ENCODE peak calls at places on chromosomes 3 and 15, in four cellular contexts. H, Z, U and F are unnamed samples.

GRCh38 chr3:175392653-175393052 is 533.5 kb downstream of the NAALADL2 start:
- DNase-seq in H (peak), Z (no peak), U (no peak), F (no peak)

GRCh38 chr3:30059240-30059639 is 547.2 kb upstream of the TGFBR2 start:
- DNase-seq in Z (no peak), H (no peak), U (no peak), F (no peak)

GRCh38 chr15:56492786-56493555 is 28.0 kb upstream of the MNS1 start:
- DNase-seq in Z (no peak), U (peak), H (no peak), F (no peak)

GRCh38 chr3:155871746-155872158 is 1.3 kb downstream of the GMPS start:
- DNase-seq in Z (no peak), U (no peak), H (no peak), F (no peak)

GRCh38 chr3:54193093-54193492 is 70.7 kb downstream of the CACNA2D3 start:
- DNase-seq in H (no peak), Z (no peak), U (no peak), F (no peak)

GRCh38 chr3:64530434-64531049 is 157.3 kb downstream of the ADAMTS9 start:
- DNase-seq in H (peak), U (peak), Z (peak), F (no peak)

GRCh38 chr15:48653913-48654630 is 8.6 kb upstream of the FBN1 start:
- DNase-seq in Z (no peak), U (no peak), H (no peak), F (no peak)

GRCh38 chr15:100114100-100114499 is 227.7 kb downstream of the ADAMTS17 start:
- DNase-seq in U (no peak), Z (no peak), H (peak), F (no peak)

GRCh38 chr15:100170280-100170654 is 171.5 kb downstream of the ADAMTS17 start:
- DNase-seq in Z (no peak), U (peak), H (no peak), F (no peak)

GRCh38 chr15:74276560-74276959 is 40.4 kb downstream of the CCDC33 start:
- DNase-seq in Z (no peak), U (no peak), H (no peak), F (no peak)

GRCh38 chr3:13513051-13513912 is 33.2 kb downstream of the HDAC11 start:
- DNase-seq in Z (peak), U (no peak), H (peak), F (no peak)

GRCh38 chr3:115833074-115833473 is 209.8 kb downstream of the GAP43 start:
- DNase-seq in U (no peak), Z (no peak), H (peak), F (no peak)

GRCh38 chr3:174957081-174957480 is 97.9 kb downstream of the NAALADL2 start:
- DNase-seq in H (peak), U (no peak), Z (no peak), F (no peak)

GRCh38 chr3:153903430-153903829 is 217.8 kb upstream of the ARHGEF26 start:
- DNase-seq in H (no peak), Z (no peak), U (peak), F (no peak)

GRCh38 chr15:99504823-99505551 is 60.8 kb upstream of the MEF2A start:
- DNase-seq in H (peak), Z (no peak), U (peak), F (no peak)

GRCh38 chr3:167166594-167167253 is 213.4 kb downstream of the ZBBX start:
- DNase-seq in U (no peak), H (no peak), Z (no peak), F (no peak)